ENCODE peak calls at places on chromosome 3, in ten cellular contexts. One of them, this sample, is unnamed.

GRCh38 chr3:122099255-122099654 is 44.1 kb downstream of the CD86 start:
- DNase-seq in coronary artery: no peak
- DNase-seq in nephron progenitor cell: no peak
- DNase-seq in GM06990: no peak
- DNase-seq in ovary: no peak
- DNase-seq in GM20000: no peak
- DNase-seq in CD4-positive, alpha-beta T cell: no peak
- DNase-seq in cardiac fibroblast: no peak
- DNase-seq in B cell: no peak
- DNase-seq in heart left ventricle: no peak
- DNase-seq in this sample: no peak

GRCh38 chr3:108511055-108511454 is 659 bp upstream of the MYH15 start:
- DNase-seq in nephron progenitor cell: no peak
- DNase-seq in cardiac fibroblast: no peak
- DNase-seq in B cell: no peak
- DNase-seq in heart left ventricle: no peak
- DNase-seq in GM20000: no peak
- DNase-seq in coronary artery: no peak
- DNase-seq in CD4-positive, alpha-beta T cell: no peak
- DNase-seq in GM06990: no peak
- DNase-seq in ovary: no peak
- DNase-seq in this sample: no peak

GRCh38 chr3:2303567-2303966 is 204.9 kb downstream of the CNTN4 start:
- DNase-seq in heart left ventricle: no peak
- DNase-seq in GM06990: no peak
- DNase-seq in GM20000: no peak
- DNase-seq in cardiac fibroblast: no peak
- DNase-seq in nephron progenitor cell: peak; percentile 77
- DNase-seq in CD4-positive, alpha-beta T cell: no peak
- DNase-seq in coronary artery: no peak
- DNase-seq in B cell: no peak
- DNase-seq in ovary: no peak
- DNase-seq in this sample: peak; percentile 61

GRCh38 chr3:186902713-186903112 is 27.6 kb upstream of the ST6GAL1 start:
- DNase-seq in cardiac fibroblast: no peak
- DNase-seq in coronary artery: no peak
- DNase-seq in GM06990: no peak
- DNase-seq in CD4-positive, alpha-beta T cell: no peak
- DNase-seq in heart left ventricle: no peak
- DNase-seq in GM20000: no peak
- DNase-seq in ovary: no peak
- DNase-seq in nephron progenitor cell: no peak
- DNase-seq in B cell: no peak
- DNase-seq in this sample: no peak

GRCh38 chr3:46923559-46924350 is 46.2 kb downstream of the PTH1R start:
- DNase-seq in heart left ventricle: no peak
- DNase-seq in ovary: no peak
- DNase-seq in coronary artery: peak; percentile 73
- DNase-seq in GM20000: no peak
- DNase-seq in GM06990: no peak
- DNase-seq in cardiac fibroblast: peak; percentile 47
- DNase-seq in B cell: peak; percentile 59
- DNase-seq in nephron progenitor cell: peak; percentile 48
- DNase-seq in CD4-positive, alpha-beta T cell: peak; percentile 28
- DNase-seq in this sample: peak; percentile 34

GRCh38 chr3:114093596-114093995 is 37.1 kb downstream of the QTRT2 start:
- DNase-seq in coronary artery: no peak
- DNase-seq in nephron progenitor cell: no peak
- DNase-seq in CD4-positive, alpha-beta T cell: no peak
- DNase-seq in GM06990: no peak
- DNase-seq in ovary: peak; percentile 36
- DNase-seq in GM20000: no peak
- DNase-seq in B cell: no peak
- DNase-seq in heart left ventricle: peak; percentile 29
- DNase-seq in cardiac fibroblast: peak; percentile 76
- DNase-seq in this sample: no peak

GRCh38 chr3:43146599-43146998 is 40.7 kb upstream of the POMGNT2 start:
- DNase-seq in B cell: no peak
- DNase-seq in GM20000: no peak
- DNase-seq in coronary artery: no peak
- DNase-seq in nephron progenitor cell: no peak
- DNase-seq in heart left ventricle: no peak
- DNase-seq in CD4-positive, alpha-beta T cell: no peak
- DNase-seq in GM06990: no peak
- DNase-seq in ovary: no peak
- DNase-seq in cardiac fibroblast: no peak
- DNase-seq in this sample: no peak

GRCh38 chr3:125684199-125684598 is 88.9 kb upstream of the OSBPL11 start:
- DNase-seq in B cell: no peak
- DNase-seq in CD4-positive, alpha-beta T cell: no peak
- DNase-seq in coronary artery: no peak
- DNase-seq in GM20000: no peak
- DNase-seq in heart left ventricle: no peak
- DNase-seq in cardiac fibroblast: peak; percentile 56
- DNase-seq in ovary: peak; percentile 42
- DNase-seq in GM06990: no peak
- DNase-seq in nephron progenitor cell: peak; percentile 54
- DNase-seq in this sample: peak; percentile 40

GRCh38 chr3:183845608-183846288 is 20.4 kb upstream of the MAP6D1 start:
- DNase-seq in GM06990: no peak
- DNase-seq in coronary artery: no peak
- DNase-seq in ovary: no peak
- DNase-seq in B cell: no peak
- DNase-seq in GM20000: no peak
- DNase-seq in heart left ventricle: no peak
- DNase-seq in cardiac fibroblast: no peak
- DNase-seq in CD4-positive, alpha-beta T cell: no peak
- DNase-seq in nephron progenitor cell: no peak
- DNase-seq in this sample: no peak

GRCh38 chr3:7630925-7631324 is 770.0 kb downstream of the GRM7 start:
- DNase-seq in cardiac fibroblast: peak; percentile 71
- DNase-seq in GM20000: no peak
- DNase-seq in B cell: no peak
- DNase-seq in CD4-positive, alpha-beta T cell: no peak
- DNase-seq in heart left ventricle: peak; percentile 33
- DNase-seq in nephron progenitor cell: no peak
- DNase-seq in ovary: peak; percentile 49
- DNase-seq in coronary artery: no peak
- DNase-seq in GM06990: no peak
- DNase-seq in this sample: no peak

GRCh38 chr3:53478921-53479664 is 15.3 kb upstream of the CACNA1D start:
- DNase-seq in nephron progenitor cell: no peak
- DNase-seq in CD4-positive, alpha-beta T cell: no peak
- DNase-seq in GM06990: no peak
- DNase-seq in GM20000: no peak
- DNase-seq in heart left ventricle: no peak
- DNase-seq in ovary: no peak
- DNase-seq in cardiac fibroblast: no peak
- DNase-seq in coronary artery: no peak
- DNase-seq in B cell: no peak
- DNase-seq in this sample: no peak

GRCh38 chr3:31652296-31652695 is 119.6 kb downstream of the STT3B start:
- DNase-seq in GM20000: no peak
- DNase-seq in CD4-positive, alpha-beta T cell: no peak
- DNase-seq in B cell: no peak
- DNase-seq in coronary artery: no peak
- DNase-seq in cardiac fibroblast: no peak
- DNase-seq in GM06990: no peak
- DNase-seq in heart left ventricle: no peak
- DNase-seq in nephron progenitor cell: no peak
- DNase-seq in ovary: no peak
- DNase-seq in this sample: no peak

GRCh38 chr3:122305818-122306621 is 19.0 kb upstream of the CSTA start:
- DNase-seq in ovary: no peak
- DNase-seq in CD4-positive, alpha-beta T cell: no peak
- DNase-seq in heart left ventricle: no peak
- DNase-seq in nephron progenitor cell: peak; percentile 4
- DNase-seq in B cell: no peak
- DNase-seq in GM06990: no peak
- DNase-seq in coronary artery: no peak
- DNase-seq in cardiac fibroblast: no peak
- DNase-seq in GM20000: no peak
- DNase-seq in this sample: no peak

GRCh38 chr3:115148142-115148790 is 1.2 kb upstream of the ZBTB20 start:
- DNase-seq in CD4-positive, alpha-beta T cell: no peak
- DNase-seq in coronary artery: no peak
- DNase-seq in GM20000: no peak
- DNase-seq in ovary: no peak
- DNase-seq in nephron progenitor cell: no peak
- DNase-seq in heart left ventricle: no peak
- DNase-seq in B cell: no peak
- DNase-seq in cardiac fibroblast: peak; percentile 24
- DNase-seq in GM06990: no peak
- DNase-seq in this sample: no peak

GRCh38 chr3:4588410-4588809 is 95.3 kb downstream of the ITPR1 start:
- DNase-seq in nephron progenitor cell: no peak
- DNase-seq in coronary artery: no peak
- DNase-seq in ovary: no peak
- DNase-seq in GM20000: no peak
- DNase-seq in CD4-positive, alpha-beta T cell: no peak
- DNase-seq in GM06990: no peak
- DNase-seq in B cell: no peak
- DNase-seq in cardiac fibroblast: no peak
- DNase-seq in heart left ventricle: no peak
- DNase-seq in this sample: no peak

DNA sequence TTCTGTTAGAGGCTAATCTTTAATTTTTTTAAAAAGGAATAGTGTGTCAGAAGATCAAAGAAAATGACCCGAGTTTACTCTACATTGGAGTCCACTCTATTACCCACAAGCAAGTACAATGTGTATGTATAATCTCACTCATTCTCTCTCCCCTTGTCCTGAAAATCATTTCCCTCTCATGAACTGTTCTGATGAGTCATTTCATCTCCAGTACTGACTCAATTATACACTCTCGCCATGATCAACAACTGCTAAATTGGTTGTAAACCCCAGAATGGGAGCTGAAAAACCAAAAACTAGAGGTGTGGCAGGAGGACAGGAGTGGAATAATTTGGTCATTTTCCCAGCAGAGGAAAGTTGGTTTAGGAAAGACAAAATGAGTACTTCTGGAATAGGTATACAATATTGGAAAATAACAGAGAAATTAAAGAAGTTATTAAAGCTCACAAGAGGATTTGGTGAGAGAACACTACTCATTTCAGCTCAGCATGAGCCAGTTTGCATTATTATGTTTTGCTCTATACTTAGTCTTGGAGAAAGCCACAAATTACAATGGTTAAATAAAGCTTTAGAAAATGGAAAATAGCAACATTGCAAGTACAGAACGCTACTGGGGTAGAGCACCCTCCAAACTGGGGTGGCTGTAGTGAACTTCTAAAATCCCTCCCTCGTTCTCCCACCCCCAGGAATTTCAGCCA is 144.3 kb upstream of the PFN2 start:
- DNase-seq in cardiac fibroblast: peak; percentile 26
- DNase-seq in coronary artery: no peak
- DNase-seq in nephron progenitor cell: no peak
- DNase-seq in GM20000: peak; percentile 50
- DNase-seq in CD4-positive, alpha-beta T cell: no peak
- DNase-seq in ovary: no peak
- DNase-seq in GM06990: peak; percentile 58
- DNase-seq in B cell: no peak
- DNase-seq in heart left ventricle: no peak
- DNase-seq in this sample: no peak
- TF ChIP-seq CTCF in cardiac fibroblast: no peak
- TF ChIP-seq CTCF in coronary artery: no peak
- TF ChIP-seq CTCF in nephron progenitor cell: no peak
- TF ChIP-seq CTCF in GM20000: no peak
- TF ChIP-seq CTCF in CD4-positive, alpha-beta T cell: no peak
- TF ChIP-seq CTCF in ovary: no peak
- TF ChIP-seq CTCF in GM06990: no peak
- TF ChIP-seq CTCF in B cell: no peak
- TF ChIP-seq CTCF in heart left ventricle: no peak
- TF ChIP-seq CTCF in this sample: no peak

GRCh38 chr3:48765376-48765775 is 48.4 kb upstream of the IP6K2 start:
- DNase-seq in CD4-positive, alpha-beta T cell: no peak
- DNase-seq in GM06990: no peak
- DNase-seq in ovary: no peak
- DNase-seq in heart left ventricle: no peak
- DNase-seq in B cell: no peak
- DNase-seq in GM20000: no peak
- DNase-seq in nephron progenitor cell: no peak
- DNase-seq in cardiac fibroblast: peak; percentile 36
- DNase-seq in coronary artery: no peak
- DNase-seq in this sample: no peak
- TF ChIP-seq CTCF in CD4-positive, alpha-beta T cell: no peak
- TF ChIP-seq CTCF in GM06990: no peak
- TF ChIP-seq CTCF in ovary: no peak
- TF ChIP-seq CTCF in heart left ventricle: no peak
- TF ChIP-seq CTCF in B cell: no peak
- TF ChIP-seq CTCF in GM20000: no peak
- TF ChIP-seq CTCF in nephron progenitor cell: no peak
- TF ChIP-seq CTCF in cardiac fibroblast: no peak
- TF ChIP-seq CTCF in coronary artery: no peak
- TF ChIP-seq CTCF in this sample: peak; percentile 37

DNA sequence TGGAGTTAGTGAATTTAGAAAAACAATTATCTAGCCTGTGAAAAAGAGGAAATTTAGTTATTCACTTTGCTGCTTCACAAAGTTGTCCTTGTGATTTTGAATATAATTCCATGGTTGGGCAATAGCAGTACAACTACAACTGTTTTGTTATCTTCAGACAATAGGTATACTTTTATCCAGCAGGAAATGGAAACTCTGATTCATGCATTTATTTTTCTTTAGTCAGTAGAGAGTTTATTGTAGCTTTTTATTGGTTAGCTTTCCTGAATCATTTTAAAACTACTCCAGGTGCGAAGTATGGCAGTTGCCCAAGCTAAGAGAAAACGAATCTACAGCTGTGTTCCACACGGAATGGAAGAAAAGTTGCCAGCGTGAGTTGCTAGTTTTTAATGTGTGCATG is 80.3 kb downstream of the TM4SF4 start:
- DNase-seq in ovary: no peak
- DNase-seq in heart left ventricle: no peak
- DNase-seq in cardiac fibroblast: peak; percentile 84
- DNase-seq in nephron progenitor cell: no peak
- DNase-seq in GM06990: no peak
- DNase-seq in GM20000: no peak
- DNase-seq in CD4-positive, alpha-beta T cell: no peak
- DNase-seq in coronary artery: no peak
- DNase-seq in B cell: no peak
- DNase-seq in this sample: no peak
- TF ChIP-seq CTCF in ovary: no peak
- TF ChIP-seq CTCF in heart left ventricle: no peak
- TF ChIP-seq CTCF in cardiac fibroblast: no peak
- TF ChIP-seq CTCF in nephron progenitor cell: no peak
- TF ChIP-seq CTCF in GM06990: no peak
- TF ChIP-seq CTCF in GM20000: no peak
- TF ChIP-seq CTCF in CD4-positive, alpha-beta T cell: no peak
- TF ChIP-seq CTCF in coronary artery: no peak
- TF ChIP-seq CTCF in B cell: no peak
- TF ChIP-seq CTCF in this sample: no peak

DNA sequence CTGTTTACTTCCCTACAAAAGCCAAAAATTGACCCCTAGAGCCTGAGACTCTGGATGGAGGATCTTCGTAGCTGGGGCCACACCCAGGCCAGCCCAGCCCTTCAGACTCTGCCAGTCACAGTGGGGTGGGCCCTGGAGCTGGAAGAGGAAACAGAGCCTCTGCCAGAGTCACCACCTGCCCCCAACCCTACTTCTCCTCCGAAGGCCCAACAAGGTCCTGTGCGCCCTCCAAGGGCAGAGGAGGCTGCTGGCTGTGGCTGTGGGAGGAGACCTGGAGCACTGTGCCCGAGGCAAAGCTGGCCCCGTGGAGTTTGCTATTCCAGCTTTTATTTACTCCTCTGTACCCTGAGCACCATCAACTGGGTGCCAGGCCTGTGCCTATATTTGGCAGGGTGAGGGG is 19.0 kb downstream of the CISH start:
- DNase-seq in GM06990: no peak
- DNase-seq in CD4-positive, alpha-beta T cell: no peak
- DNase-seq in GM20000: no peak
- DNase-seq in nephron progenitor cell: no peak
- DNase-seq in B cell: no peak
- DNase-seq in cardiac fibroblast: no peak
- DNase-seq in ovary: no peak
- DNase-seq in heart left ventricle: no peak
- DNase-seq in coronary artery: no peak
- DNase-seq in this sample: no peak
- TF ChIP-seq CTCF in GM06990: no peak
- TF ChIP-seq CTCF in CD4-positive, alpha-beta T cell: no peak
- TF ChIP-seq CTCF in GM20000: no peak
- TF ChIP-seq CTCF in nephron progenitor cell: no peak
- TF ChIP-seq CTCF in B cell: no peak
- TF ChIP-seq CTCF in cardiac fibroblast: no peak
- TF ChIP-seq CTCF in ovary: no peak
- TF ChIP-seq CTCF in heart left ventricle: no peak
- TF ChIP-seq CTCF in coronary artery: no peak
- TF ChIP-seq CTCF in this sample: no peak